ENCODE peak calls at places on chromosomes 7 and 10, in four cellular contexts. C is tibial nerve, Y is HT-29, F is cardiac muscle cell. P is an unnamed sample.

GRCh38 chr7:43781726-43782607 is 23.5 kb downstream of the BLVRA start:
- DNase-seq in C (no peak), Y (no peak), F (no peak), P (no peak)

GRCh38 chr7:104538152-104538551 is 209.7 kb downstream of the LHFPL3 start:
- DNase-seq in C (no peak), Y (no peak), F (peak), P (no peak)

GRCh38 chr7:27183682-27184341 is 1.2 kb downstream of the HOXA11 start:
- DNase-seq in C (no peak), Y (no peak), F (no peak), P (peak)

GRCh38 chr7:76359111-76359986 is 558 bp upstream of the YWHAG start:
- DNase-seq in C (peak), Y (peak), F (peak), P (peak)

GRCh38 chr10:62266147-62266546 is 2.5 kb downstream of the RTKN2 start:
- DNase-seq in C (no peak), Y (no peak), F (no peak), P (no peak)

GRCh38 chr10:113431807-113432206 is 121.0 kb upstream of the HABP2 start:
- DNase-seq in C (no peak), Y (no peak), F (no peak), P (no peak)

GRCh38 chr7:116733924-116734591 is 62.1 kb downstream of the MET start:
- DNase-seq in C (no peak), Y (no peak), F (no peak), P (no peak)

GRCh38 chr7:102985176-102985783 is 72.5 kb downstream of the LRRC17 start:
- DNase-seq in C (no peak), Y (no peak), F (no peak), P (no peak)

GRCh38 chr7:157347217-157347904 is 10.6 kb downstream of the DNAJB6 start:
- DNase-seq in C (peak), Y (no peak), F (no peak), P (no peak)

GRCh38 chr7:1919539-1920265 is 249.6 kb downstream of the ELFN1 start:
- DNase-seq in C (peak), Y (no peak), F (peak), P (no peak)

GRCh38 chr7:155786491-155786890 is 25.8 kb downstream of the SHH start:
- DNase-seq in C (no peak), Y (no peak), F (no peak), P (no peak)

GRCh38 chr7:115825736-115826135 is 204.8 kb downstream of the TFEC start:
- DNase-seq in C (no peak), Y (no peak), F (no peak), P (no peak)

GRCh38 chr10:96960872-96961271 is 128.8 kb downstream of the LCOR start:
- DNase-seq in C (no peak), Y (no peak), F (no peak), P (no peak)

GRCh38 chr7:94972296-94972695 is 64.9 kb downstream of the PPP1R9A start:
- DNase-seq in C (no peak), Y (no peak), F (no peak), P (peak)

GRCh38 chr7:81234896-81235295 is 316.0 kb upstream of the SEMA3C start:
- DNase-seq in C (no peak), Y (no peak), F (no peak), P (no peak)

GRCh38 chr10:75165684-75166622 is 44.6 kb upstream of the VDAC2 start:
- DNase-seq in C (no peak), Y (no peak), F (no peak), P (peak)

GRCh38 chr7:47132471-47132870 is 449.4 kb downstream of the TNS3 start:
- DNase-seq in C (no peak), Y (no peak), F (no peak), P (no peak)

GRCh38 chr10:47289921-47290320 is 10.1 kb upstream of the GDF10 start:
- DNase-seq in C (no peak), Y (no peak), F (no peak), P (no peak)

GRCh38 chr7:99943641-99944507 is 14.5 kb upstream of the GJC3 start:
- DNase-seq in C (no peak), Y (no peak), F (no peak), P (peak)

GRCh38 chr10:70811881-70812280 is 3.9 kb upstream of the SGPL1 start:
- DNase-seq in C (no peak), Y (no peak), F (no peak), P (peak)

GRCh38 chr7:584122-584465 is 64.4 kb upstream of the PDGFA start:
- DNase-seq in C (no peak), Y (no peak), F (no peak), P (no peak)

GRCh38 chr10:35387768-35388167 is 51.5 kb downstream of the CCNY start:
- DNase-seq in C (no peak), Y (no peak), F (no peak), P (peak)

GRCh38 chr7:100568936-100569844 is 4.5 kb downstream of the SAP25 start:
- DNase-seq in C (peak), Y (peak), F (peak), P (peak)